ENCODE peak calls at places on chromosome 17, in four cellular contexts. P is cardiac septum; X is non-pigmented ciliary epithelial cell; Z is stimulated activated CD8-positive, alpha-beta memory T cell treated with anti-CD3 and anti-CD28 coated beads, Interleukin-12 subunit alpha, Interleukin-12 subunit beta, amount 100 ng/mL, for 4 hours. H is an unnamed sample.

GRCh38 chr17:40071720-40072480 is 9.1 kb downstream of the THRA start:
- DNase-seq in Z (no peak), P (no peak), X (no peak), H (peak; percentile 73)

GRCh38 chr17:75245011-75245410 is 16.4 kb downstream of the GGA3 start:
- DNase-seq in X (no peak), P (no peak), Z (no peak), H (no peak)

GRCh38 chr17:40548982-40549680 is 16.1 kb downstream of the CCR7 start:
- DNase-seq in X (peak; percentile 59), P (peak; percentile 69), Z (no peak), H (no peak)

GRCh38 chr17:37605813-37606505 is 3.3 kb downstream of the SYNRG start:
- DNase-seq in P (no peak), Z (no peak), X (no peak), H (no peak)

GRCh38 chr17:61389670-61390478 is 9.8 kb upstream of the TBX2 start:
- DNase-seq in Z (no peak), X (no peak), P (no peak), H (peak; percentile 63)

GRCh38 chr17:59328534-59329095 is 2.8 kb upstream of the YPEL2 start:
- DNase-seq in P (no peak), X (no peak), Z (no peak), H (no peak)

GRCh38 chr17:35791681-35792350 is 3.6 kb downstream of the MMP28 start:
- DNase-seq in Z (no peak), P (peak; percentile 54), X (no peak), H (no peak)

GRCh38 chr17:80469667-80470066 is 6.7 kb downstream of the NPTX1 start:
- DNase-seq in P (no peak), X (no peak), Z (no peak), H (no peak)

GRCh38 chr17:76234354-76234679 is 6.0 kb downstream of the RNF157 start:
- DNase-seq in X (no peak), Z (no peak), P (no peak), H (no peak)

GRCh38 chr17:60039509-60040442 is 38.9 kb downstream of the HEATR6 start:
- DNase-seq in X (no peak), Z (no peak), P (no peak), H (no peak)

GRCh38 chr17:59372138-59372751 is 40.8 kb downstream of the YPEL2 start:
- DNase-seq in P (no peak), X (peak; percentile 50), Z (no peak), H (peak; percentile 58)

GRCh38 chr17:32878211-32878610 is 1.3 kb upstream of the MYO1D start:
- DNase-seq in X (no peak), Z (no peak), P (no peak), H (peak; percentile 57)

GRCh38 chr17:72732893-72733618 is 359.4 kb downstream of the SLC39A11 start:
- DNase-seq in X (no peak), P (no peak), Z (no peak), H (no peak)

GRCh38 chr17:48299760-48300159 is 130.3 kb downstream of the SKAP1 start:
- DNase-seq in X (no peak), Z (no peak), P (no peak), H (no peak)

GRCh38 chr17:57608369-57609124 is 136.6 kb downstream of the CCDC182 start:
- DNase-seq in Z (no peak), X (no peak), P (no peak), H (no peak)

GRCh38 chr17:17055286-17056166 is 13.3 kb downstream of the MPRIP start:
- DNase-seq in Z (no peak), P (peak; percentile 78), X (no peak), H (peak; percentile 44)

GRCh38 chr17:79990051-79990592 is 45.5 kb downstream of the TBC1D16 start:
- DNase-seq in Z (no peak), X (no peak), P (no peak), H (peak; percentile 44)

GRCh38 chr17:16342979-16343378 is 10.3 kb downstream of the CENPV start:
- DNase-seq in X (no peak), P (no peak), Z (no peak), H (no peak)

H was measured in heart left ventricle.